ENCODE peak calls at places on chromosomes 5 and 9, in seven cellular contexts. P is NCI-H460; D is fibroblast of pulmonary artery; U is CD4-positive, CD25-positive, alpha-beta regulatory T cell; E is GM23248; K is dorsolateral prefrontal cortex; H is thyroid gland. O is an unnamed sample.

GRCh38 chr9:125493861-125494554 is 213.0 kb downstream of the MAPKAP1 start:
- DNase-seq in P (no peak), D (no peak), U (no peak), E (peak; percentile 34), K (no peak), H (no peak), O (no peak)

GRCh38 chr5:102554728-102555127 is 55.9 kb upstream of the SLCO6A1 start:
- DNase-seq in P (no peak), D (peak; percentile 9), U (no peak), E (no peak), K (no peak), H (no peak), O (no peak)

GRCh38 chr9:136264803-136265405 is 19.3 kb upstream of the QSOX2 start:
- DNase-seq in P (no peak), D (no peak), U (no peak), E (no peak), K (no peak), H (no peak), O (no peak)

GRCh38 chr9:99977042-99977792 is 70.8 kb downstream of the STX17 start:
- DNase-seq in P (no peak), D (no peak), U (no peak), E (no peak), K (no peak), H (no peak), O (no peak)

GRCh38 chr5:132013006-132013689 is 1.7 kb upstream of the ACSL6 start:
- DNase-seq in P (no peak), D (no peak), U (no peak), E (no peak), K (peak; percentile 44), H (no peak), O (no peak)

GRCh38 chr9:125514468-125514867 is 192.5 kb downstream of the MAPKAP1 start:
- DNase-seq in P (no peak), D (no peak), U (no peak), E (no peak), K (no peak), H (no peak), O (no peak)

GRCh38 chr5:173954671-173955605 is 34.0 kb upstream of the C5orf47 start:
- DNase-seq in P (no peak), D (no peak), U (no peak), E (peak; percentile 56), K (no peak), H (peak; percentile 60), O (no peak)

GRCh38 chr5:126138475-126139005 is 284.7 kb upstream of the GRAMD2B start:
- DNase-seq in P (no peak), D (peak; percentile 18), U (no peak), E (peak; percentile 74), K (no peak), H (no peak), O (no peak)

GRCh38 chr5:164091836-164092235 is 586.4 kb downstream of the MAT2B start:
- DNase-seq in P (peak; percentile 100), D (no peak), U (no peak), E (no peak), K (no peak), H (no peak), O (no peak)